ENCODE peak calls at places on chromosomes 7 and 10, in six cellular contexts. One of them, this sample, is unnamed.

GRCh38 chr10:93947055-93947454 is 46.7 kb upstream of the PLCE1 start:
- DNase-seq in NB4: no peak
- DNase-seq in RWPE2: no peak
- DNase-seq in thoracic aorta: no peak
- DNase-seq in cardiac muscle cell: peak; percentile 59
- DNase-seq in bronchial epithelial cell: peak; percentile 43
- DNase-seq in this sample: peak; percentile 93

GRCh38 chr10:510415-510881 is 179.0 kb downstream of the DIP2C start:
- DNase-seq in NB4: no peak
- DNase-seq in bronchial epithelial cell: peak; percentile 49
- DNase-seq in thoracic aorta: no peak
- DNase-seq in RWPE2: no peak
- DNase-seq in cardiac muscle cell: peak; percentile 12
- DNase-seq in this sample: no peak

GRCh38 chr7:3028071-3028766 is 15.4 kb downstream of the CARD11 start:
- DNase-seq in bronchial epithelial cell: peak; percentile 90
- DNase-seq in NB4: no peak
- DNase-seq in RWPE2: no peak
- DNase-seq in thoracic aorta: peak; percentile 28
- DNase-seq in cardiac muscle cell: no peak
- DNase-seq in this sample: peak; percentile 54

GRCh38 chr10:1477578-1477977 is 259.7 kb downstream of the ADARB2 start:
- DNase-seq in NB4: no peak
- DNase-seq in thoracic aorta: no peak
- DNase-seq in bronchial epithelial cell: no peak
- DNase-seq in RWPE2: no peak
- DNase-seq in cardiac muscle cell: no peak
- DNase-seq in this sample: no peak

GRCh38 chr7:81638216-81638615 is 131.6 kb downstream of the HGF start:
- DNase-seq in thoracic aorta: no peak
- DNase-seq in cardiac muscle cell: no peak
- DNase-seq in bronchial epithelial cell: no peak
- DNase-seq in NB4: peak; percentile 22
- DNase-seq in RWPE2: no peak
- DNase-seq in this sample: peak; percentile 89

GRCh38 chr10:32244011-32244410 is 102.9 kb downstream of the EPC1 start:
- DNase-seq in bronchial epithelial cell: no peak
- DNase-seq in RWPE2: no peak
- DNase-seq in NB4: no peak
- DNase-seq in thoracic aorta: no peak
- DNase-seq in cardiac muscle cell: no peak
- DNase-seq in this sample: no peak

GRCh38 chr10:97810476-97810875 is 38.7 kb upstream of the SFRP5 start:
- DNase-seq in cardiac muscle cell: no peak
- DNase-seq in bronchial epithelial cell: peak; percentile 76
- DNase-seq in NB4: no peak
- DNase-seq in thoracic aorta: no peak
- DNase-seq in RWPE2: no peak
- DNase-seq in this sample: peak; percentile 12

GRCh38 chr7:27187702-27188665 is 3.0 kb upstream of the HOXA11 start:
- DNase-seq in NB4: peak; percentile 89
- DNase-seq in thoracic aorta: no peak
- DNase-seq in cardiac muscle cell: no peak
- DNase-seq in RWPE2: peak; percentile 60
- DNase-seq in bronchial epithelial cell: no peak
- DNase-seq in this sample: no peak

GRCh38 chr7:40586197-40586596 is 451.4 kb downstream of the SUGCT start:
- DNase-seq in RWPE2: no peak
- DNase-seq in bronchial epithelial cell: peak; percentile 57
- DNase-seq in cardiac muscle cell: no peak
- DNase-seq in NB4: peak; percentile 28
- DNase-seq in thoracic aorta: no peak
- DNase-seq in this sample: peak; percentile 89

GRCh38 chr10:12960431-12960898 is 41.0 kb downstream of the CCDC3 start:
- DNase-seq in RWPE2: no peak
- DNase-seq in NB4: no peak
- DNase-seq in thoracic aorta: no peak
- DNase-seq in bronchial epithelial cell: no peak
- DNase-seq in cardiac muscle cell: no peak
- DNase-seq in this sample: peak; percentile 51

GRCh38 chr10:30491204-30491603 is 57.2 kb downstream of the MAP3K8 start:
- DNase-seq in cardiac muscle cell: no peak
- DNase-seq in bronchial epithelial cell: peak; percentile 84
- DNase-seq in thoracic aorta: no peak
- DNase-seq in NB4: peak; percentile 88
- DNase-seq in RWPE2: no peak
- DNase-seq in this sample: peak; percentile 40

GRCh38 chr7:83166-83840 is 109.1 kb upstream of the FAM20C start:
- DNase-seq in thoracic aorta: no peak
- DNase-seq in cardiac muscle cell: no peak
- DNase-seq in NB4: no peak
- DNase-seq in RWPE2: no peak
- DNase-seq in bronchial epithelial cell: no peak
- DNase-seq in this sample: no peak

GRCh38 chr10:128573936-128574335 is 447.7 kb upstream of the MKI67 start:
- DNase-seq in RWPE2: no peak
- DNase-seq in bronchial epithelial cell: no peak
- DNase-seq in NB4: no peak
- DNase-seq in cardiac muscle cell: no peak
- DNase-seq in thoracic aorta: no peak
- DNase-seq in this sample: no peak

GRCh38 chr10:80410122-80410521 is 1.8 kb downstream of the PRXL2A start:
- DNase-seq in thoracic aorta: no peak
- DNase-seq in NB4: no peak
- DNase-seq in RWPE2: no peak
- DNase-seq in bronchial epithelial cell: no peak
- DNase-seq in cardiac muscle cell: no peak
- DNase-seq in this sample: no peak

GRCh38 chr7:2261611-2262010 is 19.6 kb downstream of the NUDT1 start:
- DNase-seq in bronchial epithelial cell: no peak
- DNase-seq in NB4: no peak
- DNase-seq in cardiac muscle cell: no peak
- DNase-seq in RWPE2: no peak
- DNase-seq in thoracic aorta: no peak
- DNase-seq in this sample: no peak

GRCh38 chr7:25967278-25968204 is 184.5 kb upstream of the NFE2L3 start:
- DNase-seq in NB4: peak; percentile 67
- DNase-seq in RWPE2: no peak
- DNase-seq in cardiac muscle cell: no peak
- DNase-seq in bronchial epithelial cell: no peak
- DNase-seq in thoracic aorta: no peak
- DNase-seq in this sample: no peak

DNA sequence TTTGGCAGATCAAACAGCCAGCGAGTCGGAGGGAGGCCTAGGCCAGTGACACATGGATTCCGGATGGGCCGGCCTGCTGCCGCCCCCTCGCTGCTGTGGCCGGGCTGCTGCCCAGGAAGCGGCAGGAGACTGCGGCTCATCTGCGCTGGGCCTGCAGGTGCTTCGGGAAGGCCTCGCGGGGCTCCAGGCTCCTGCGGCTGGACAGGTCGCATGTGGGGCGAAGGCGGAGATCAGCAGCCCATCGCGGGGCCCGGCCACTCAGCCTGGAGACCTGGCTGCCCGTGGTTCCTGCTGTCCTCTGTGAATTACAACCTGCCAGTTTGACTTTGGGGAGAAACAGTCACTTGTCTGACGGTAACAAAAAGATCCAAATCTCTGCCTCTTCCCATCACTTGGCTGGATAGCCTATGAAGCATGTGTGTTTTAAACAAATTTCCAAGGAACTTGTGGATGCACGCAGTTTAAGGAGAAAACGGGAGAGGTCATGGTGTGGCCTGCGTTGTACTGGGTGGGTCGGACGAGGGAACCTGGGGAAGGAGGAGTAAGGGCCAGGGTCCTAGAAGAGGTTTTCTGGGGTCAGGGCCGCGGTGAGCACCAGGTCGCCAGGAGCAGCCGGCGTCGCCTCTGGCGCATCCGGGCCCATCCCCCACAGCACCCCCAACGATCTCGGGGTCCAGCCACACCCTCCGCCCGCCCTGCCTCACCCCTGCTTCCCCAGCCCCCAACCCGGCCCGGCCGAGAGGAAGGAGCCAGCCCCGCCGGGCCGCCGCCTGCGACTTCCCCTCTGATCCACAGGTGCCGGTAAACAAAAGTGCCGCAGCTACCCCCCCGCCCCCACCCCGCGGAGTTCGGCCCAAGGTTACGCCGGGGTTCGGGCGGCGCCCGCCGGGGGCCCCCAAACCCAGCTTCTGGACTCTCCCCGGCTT is 1.6 kb downstream of the SPOCK2 start:
- DNase-seq in NB4: no peak
- DNase-seq in cardiac muscle cell: peak; percentile 43
- DNase-seq in RWPE2: peak; percentile 48
- DNase-seq in thoracic aorta: no peak
- DNase-seq in bronchial epithelial cell: no peak
- DNase-seq in this sample: peak; percentile 32
- TF ChIP-seq CTCF in NB4: no peak
- TF ChIP-seq CTCF in cardiac muscle cell: no peak
- TF ChIP-seq CTCF in RWPE2: no peak
- TF ChIP-seq CTCF in thoracic aorta: no peak
- TF ChIP-seq CTCF in bronchial epithelial cell: no peak
- TF ChIP-seq CTCF in this sample: peak; percentile 32

DNA sequence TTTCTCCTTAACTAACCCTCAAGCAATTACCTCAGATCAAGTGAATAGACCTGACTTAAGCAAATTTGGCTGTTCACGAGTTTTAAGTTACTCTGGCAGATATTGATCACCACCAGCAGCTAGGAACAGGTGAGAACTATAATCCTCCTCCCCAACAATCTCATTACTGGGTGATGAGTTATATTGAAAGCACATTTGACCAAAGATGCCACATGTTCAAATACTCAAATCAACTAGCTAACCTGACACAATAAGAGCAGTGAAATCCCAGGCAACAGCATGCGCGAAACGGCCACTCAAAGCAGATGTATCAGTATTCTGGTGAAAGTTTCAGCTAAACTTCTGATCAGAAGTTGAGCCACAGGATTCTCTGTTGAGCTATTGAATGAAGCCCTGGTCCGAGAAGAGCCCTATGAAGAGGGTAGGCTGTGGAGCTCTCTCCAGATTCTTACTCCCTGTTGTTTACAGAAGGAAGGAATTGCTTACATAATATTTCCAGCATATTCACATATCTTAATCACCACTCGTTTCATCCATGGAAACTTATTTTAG is 52.6 kb downstream of the CAV1 start:
- DNase-seq in NB4: no peak
- DNase-seq in thoracic aorta: no peak
- DNase-seq in RWPE2: no peak
- DNase-seq in bronchial epithelial cell: no peak
- DNase-seq in cardiac muscle cell: no peak
- DNase-seq in this sample: peak; percentile 25
- H3K4me3 ChIP-seq in NB4: no peak overlapping the region
- H3K4me3 ChIP-seq in thoracic aorta: no peak overlapping the region
- H3K4me3 ChIP-seq in RWPE2: no peak overlapping the region
- H3K4me3 ChIP-seq in bronchial epithelial cell: no peak overlapping the region
- H3K4me3 ChIP-seq in cardiac muscle cell: no peak overlapping the region
- H3K4me3 ChIP-seq in this sample: no peak overlapping the region

DNA sequence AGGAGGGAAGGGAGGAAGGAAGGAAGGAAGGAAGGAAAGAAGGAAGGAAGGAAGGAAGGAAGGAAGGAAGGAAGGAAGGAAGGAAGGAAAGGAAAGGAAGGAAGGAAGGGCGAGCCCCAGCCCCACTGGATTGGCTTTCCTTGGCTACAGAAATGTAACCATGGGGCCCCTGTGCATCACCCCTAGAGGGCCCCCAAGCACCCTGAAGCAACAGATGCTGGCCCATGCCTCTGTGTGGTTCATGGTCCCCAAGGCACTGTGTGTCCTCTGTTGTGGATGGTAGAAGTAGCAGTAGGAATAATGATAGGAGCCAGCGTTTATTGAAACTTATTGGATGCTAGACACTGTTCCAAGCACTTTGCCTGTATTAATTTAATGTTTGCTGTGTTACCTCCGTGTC is 116.6 kb upstream of the MACROH2A2 start:
- DNase-seq in cardiac muscle cell: no peak
- DNase-seq in bronchial epithelial cell: no peak
- DNase-seq in NB4: peak; percentile 55
- DNase-seq in RWPE2: no peak
- DNase-seq in thoracic aorta: no peak
- DNase-seq in this sample: peak; percentile 23
- TF ChIP-seq CTCF in cardiac muscle cell: peak; percentile 14
- TF ChIP-seq CTCF in bronchial epithelial cell: peak; percentile 41
- TF ChIP-seq CTCF in NB4: peak; percentile 68
- TF ChIP-seq CTCF in RWPE2: no peak
- TF ChIP-seq CTCF in thoracic aorta: no peak
- TF ChIP-seq CTCF in this sample: peak; percentile 47

DNA sequence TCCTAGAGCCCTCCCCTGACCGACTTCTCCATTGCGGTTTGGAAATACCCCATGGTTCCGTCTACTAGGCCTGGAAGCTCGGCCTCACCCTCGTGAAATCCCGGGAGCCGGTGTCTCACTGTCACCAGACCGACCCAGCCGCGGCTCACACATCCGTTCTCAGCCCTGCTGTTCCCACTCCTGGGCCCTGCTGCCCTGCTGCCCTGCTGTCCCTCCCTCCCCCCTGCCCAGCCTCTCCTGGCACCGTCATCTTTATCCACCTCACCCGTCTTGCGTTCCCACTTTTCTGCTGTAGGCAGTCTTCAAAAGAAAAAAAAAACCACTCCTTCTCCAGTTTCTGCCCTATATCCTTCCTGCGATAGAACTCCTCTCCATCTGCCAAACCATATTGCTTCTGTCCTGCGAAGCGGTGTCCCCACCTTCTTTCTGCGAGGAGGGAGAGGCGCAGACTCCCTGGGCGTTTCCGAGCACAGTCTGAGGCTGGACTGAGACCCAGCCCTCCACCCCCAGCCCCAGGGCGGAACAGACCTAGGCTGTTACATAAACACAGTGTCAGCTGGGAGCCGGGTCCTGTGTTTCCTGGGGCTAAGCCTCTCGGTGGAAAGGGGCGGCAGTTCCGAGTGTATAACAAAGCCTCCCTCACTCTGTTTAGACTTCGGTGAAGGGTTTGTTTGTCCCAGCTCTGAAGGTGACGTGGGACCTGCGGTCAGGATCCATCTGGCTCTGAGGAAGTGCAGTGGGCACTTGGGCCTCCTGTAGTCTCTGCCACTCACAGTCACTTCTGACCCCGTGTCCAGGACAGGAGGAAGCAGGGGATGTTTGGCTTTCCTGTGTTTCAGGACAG is 2.8 kb downstream of the AGAP3 start:
- DNase-seq in RWPE2: peak; percentile 68
- DNase-seq in cardiac muscle cell: no peak
- DNase-seq in bronchial epithelial cell: peak; percentile 44
- DNase-seq in NB4: no peak
- DNase-seq in thoracic aorta: no peak
- DNase-seq in this sample: peak; percentile 77
- H3K4me3 ChIP-seq in RWPE2: peak overlapping the region; percentile 82
- H3K4me3 ChIP-seq in cardiac muscle cell: no peak overlapping the region
- H3K4me3 ChIP-seq in bronchial epithelial cell: peak overlapping the region; percentile 2
- H3K4me3 ChIP-seq in NB4: no peak overlapping the region
- H3K4me3 ChIP-seq in thoracic aorta: peak overlapping the region; percentile 84
- H3K4me3 ChIP-seq in this sample: peak overlapping the region; percentile 79